ENCODE peak calls at places on chromosomes 7 and 10, in seven cellular contexts. Z is GM23248, I is OCI-LY7, T is astrocyte, W is IMR-90, G is hepatocyte, N is fibroblast of lung. B is an unnamed sample. For H4K20me1, the result is how much of the 10 kb centered on the place peaks cover.

GRCh38 chr7:76023002-76023401 is 24.8 kb downstream of the STYXL1 start:
- DNase-seq in Z (no peak), I (no peak), T (no peak), W (no peak), G (no peak), N (no peak), B (no peak)

GRCh38 chr7:129498021-129498420 is 4.3 kb upstream of the SMKR1 start:
- DNase-seq in Z (no peak), I (no peak), T (no peak), W (no peak), G (no peak), N (no peak), B (no peak)

GRCh38 chr10:132630666-132631347 is 93.2 kb downstream of the INPP5A start:
- DNase-seq in Z (peak), I (no peak), T (no peak), W (no peak), G (no peak), N (no peak), B (no peak)

GRCh38 chr10:49539320-49539885 is 482 bp upstream of the ERCC6 start:
- DNase-seq in Z (peak), I (peak), T (peak), W (peak), G (peak), N (peak), B (peak)

GRCh38 chr10:7982733-7983132 is 71.8 kb upstream of the GATA3 start:
- DNase-seq in Z (no peak), I (no peak), T (no peak), W (no peak), G (no peak), N (no peak), B (no peak)

GRCh38 chr10:22183771-22184466 is 33.9 kb downstream of the EBLN1 start:
- DNase-seq in Z (peak), I (no peak), T (no peak), W (peak), G (peak), N (no peak), B (no peak)

GRCh38 chr7:150851497-150852370 is 583 bp upstream of the AOC1 start:
- DNase-seq in Z (no peak), I (no peak), T (no peak), W (no peak), G (no peak), N (no peak), B (no peak)

GRCh38 chr10:34089294-34089693 is 725.8 kb downstream of the PARD3 start:
- DNase-seq in Z (no peak), I (no peak), T (no peak), W (no peak), G (no peak), N (no peak), B (no peak)

GRCh38 chr10:11280187-11280932 is 262.7 kb downstream of the CELF2 start:
- DNase-seq in Z (no peak), I (no peak), T (no peak), W (no peak), G (no peak), N (no peak), B (no peak)

GRCh38 chr10:68333058-68333395 is 299 bp upstream of the PBLD start:
- DNase-seq in Z (peak), I (no peak), T (peak), W (peak), G (no peak), N (peak), B (no peak)

GRCh38 chr10:76230866-76231257 is 799.4 kb downstream of the LRMDA start:
- DNase-seq in Z (no peak), I (no peak), T (no peak), W (no peak), G (no peak), N (no peak), B (no peak)

GRCh38 chr10:108166401-108166800 is 1001.9 kb upstream of the SORCS1 start:
- DNase-seq in Z (peak), I (no peak), T (no peak), W (no peak), G (no peak), N (no peak), B (no peak)

GRCh38 chr10:67609996-67610793 is 85.8 kb downstream of the CTNNA3 start:
- DNase-seq in Z (peak), I (no peak), T (peak), W (peak), G (no peak), N (peak), B (no peak)

GRCh38 chr7:117269895-117270294 is 53.0 kb downstream of the WNT2 start:
- DNase-seq in Z (peak), I (no peak), T (peak), W (peak), G (no peak), N (peak), B (no peak)

GRCh38 chr7:152871678-152872060 is 112.1 kb downstream of the ACTR3B start:
- DNase-seq in Z (no peak), I (no peak), T (no peak), W (no peak), G (no peak), N (no peak), B (no peak)

GRCh38 chr10:28669227-28670173 is 7.8 kb upstream of the BAMBI start:
- DNase-seq in Z (no peak), I (no peak), T (no peak), W (no peak), G (no peak), N (no peak), B (no peak)

GRCh38 chr10:71752391-71753090 is 20.8 kb downstream of the VSIR start:
- DNase-seq in Z (no peak), I (peak), T (no peak), W (peak), G (no peak), N (no peak), B (no peak)

GRCh38 chr7:55071411-55072188 is 52.8 kb downstream of the EGFR start:
- DNase-seq in Z (peak), I (no peak), T (peak), W (no peak), G (no peak), N (peak), B (no peak)

GRCh38 chr7:137684316-137684715 is 162.5 kb downstream of the DGKI start:
- DNase-seq in Z (no peak), I (no peak), T (no peak), W (no peak), G (no peak), N (no peak), B (no peak)

GRCh38 chr7:131687296-131687695 is 130.9 kb upstream of the PODXL start:
- DNase-seq in Z (no peak), I (no peak), T (no peak), W (no peak), G (no peak), N (no peak), B (no peak)

GRCh38 chr7:94276797-94277196 is 117.9 kb upstream of the COL1A2 start:
- DNase-seq in Z (peak), I (peak), T (no peak), W (peak), G (no peak), N (peak), B (peak)

DNA sequence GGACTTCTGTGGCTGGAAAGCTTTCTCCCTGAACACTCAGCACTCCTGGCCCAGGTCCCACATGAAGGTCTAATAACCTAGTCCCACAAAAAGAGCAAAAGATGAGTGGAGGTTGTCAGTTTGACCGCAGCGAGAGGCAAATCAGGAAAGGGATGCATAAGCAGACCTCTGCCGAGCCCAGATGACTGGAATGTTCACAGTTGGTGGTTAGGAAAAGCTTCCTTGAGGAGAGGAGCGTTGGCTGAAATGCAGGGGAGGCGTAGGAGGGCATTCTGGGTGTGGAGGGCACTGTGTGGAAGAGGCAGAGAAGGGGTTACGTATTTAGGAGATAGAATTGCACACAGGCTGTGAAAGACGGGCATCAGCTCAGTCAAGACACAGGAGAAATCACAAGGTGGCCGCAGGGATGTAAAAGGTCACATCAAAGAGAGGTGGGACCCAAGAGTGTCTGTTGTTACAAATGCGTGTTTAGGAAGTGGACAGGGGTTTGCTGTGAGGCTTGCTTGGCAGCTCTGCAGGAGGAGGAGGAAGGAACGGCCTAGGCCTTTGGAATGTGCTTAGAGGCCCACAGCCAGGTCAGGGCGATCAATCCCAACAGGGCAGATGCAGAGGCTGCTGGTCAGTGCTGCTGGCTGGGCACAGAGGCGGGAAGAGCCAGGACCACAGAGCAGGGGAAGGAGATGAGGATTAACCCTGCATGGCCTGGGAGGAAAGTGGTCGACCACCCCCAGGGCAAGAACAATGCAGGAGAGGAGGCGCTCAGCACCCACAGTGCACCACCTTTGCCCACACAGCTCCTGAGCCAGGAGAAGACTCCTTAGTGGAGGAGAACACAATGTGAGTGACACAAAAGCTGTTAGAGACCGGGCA is 133.5 kb downstream of the VIPR2 start:
- DNase-seq in Z (no peak), I (no peak), T (no peak), W (no peak), G (no peak), N (no peak), B (no peak)
- H4K20me1 ChIP-seq in Z (under half), I (under half), T (under half), W (under half), G (under half), N (under half), B (under half)

GRCh38 chr7:95874541-95875265 is 102.3 kb downstream of the DYNC1I1 start:
- DNase-seq in Z (no peak), I (no peak), T (no peak), W (no peak), G (no peak), N (no peak), B (no peak)

GRCh38 chr7:95875519-95875918 is 103.2 kb downstream of the DYNC1I1 start:
- DNase-seq in Z (no peak), I (no peak), T (no peak), W (no peak), G (no peak), N (no peak), B (no peak)

GRCh38 chr7:95874129-95874528 is 101.8 kb downstream of the DYNC1I1 start:
- DNase-seq in Z (no peak), I (no peak), T (no peak), W (no peak), G (no peak), N (no peak), B (no peak)

GRCh38 chr7:95871078-95871848 is 98.9 kb downstream of the DYNC1I1 start:
- DNase-seq in Z (peak), I (peak), T (peak), W (peak), G (peak), N (peak), B (peak)

GRCh38 chr7:95871896-95872295 is 99.5 kb downstream of the DYNC1I1 start:
- DNase-seq in Z (no peak), I (no peak), T (no peak), W (no peak), G (no peak), N (no peak), B (no peak)
- H2AFZ ChIP-seq in Z (no peak), I (no peak), T (no peak), W (no peak), G (no peak), N (no peak), B (no peak)

GRCh38 chr10:26468691-26469090 is 30.6 kb downstream of the APBB1IP start:
- DNase-seq in Z (peak), I (peak), T (no peak), W (no peak), G (no peak), N (no peak), B (no peak)

GRCh38 chr10:26475448-26475847 is 37.3 kb downstream of the APBB1IP start:
- DNase-seq in Z (no peak), I (no peak), T (no peak), W (no peak), G (no peak), N (no peak), B (no peak)

GRCh38 chr10:26472440-26472778 is 34.3 kb downstream of the APBB1IP start:
- DNase-seq in Z (no peak), I (no peak), T (no peak), W (no peak), G (no peak), N (no peak), B (no peak)

GRCh38 chr10:26478061-26478460 is 39.9 kb downstream of the APBB1IP start:
- DNase-seq in Z (no peak), I (peak), T (no peak), W (no peak), G (no peak), N (no peak), B (peak)

GRCh38 chr10:26474062-26474461 is 35.9 kb downstream of the APBB1IP start:
- DNase-seq in Z (peak), I (no peak), T (peak), W (no peak), G (no peak), N (peak), B (no peak)
- H4K20me1 ChIP-seq in Z (under half), I (under half), T (under half), W (under half), G (under half), N (under half), B (under half)

DNA sequence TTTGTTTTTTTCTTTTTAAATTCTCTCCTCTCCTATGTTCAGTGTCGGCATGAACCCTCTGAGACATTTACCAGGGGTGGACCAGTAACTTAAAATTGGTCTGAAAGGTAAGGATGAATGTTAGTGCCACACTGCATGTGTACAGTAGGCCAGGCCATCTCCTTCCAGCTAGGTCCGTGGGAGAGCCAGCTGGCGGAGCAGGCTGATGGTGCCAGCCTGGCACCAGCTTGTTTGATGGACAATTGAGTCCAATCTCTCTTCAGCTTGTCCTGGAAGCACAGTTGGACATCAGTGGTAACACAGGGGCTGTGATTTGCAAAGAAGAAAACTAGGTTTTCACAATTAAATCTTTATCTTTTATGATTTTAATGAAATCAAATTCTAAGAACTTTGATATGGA is 136.5 kb downstream of the CNNM2 start:
- DNase-seq in Z (no peak), I (no peak), T (no peak), W (no peak), G (no peak), N (no peak), B (no peak)
- H2AFZ ChIP-seq in Z (no peak), I (no peak), T (no peak), W (peak), G (no peak), N (no peak), B (no peak)

GRCh38 chr7:24914465-24914859 is 65.5 kb downstream of the OSBPL3 start:
- DNase-seq in Z (no peak), I (no peak), T (no peak), W (no peak), G (no peak), N (no peak), B (no peak)

GRCh38 chr7:24912874-24913514 is 67.0 kb downstream of the OSBPL3 start:
- DNase-seq in Z (no peak), I (no peak), T (no peak), W (no peak), G (no peak), N (no peak), B (no peak)

GRCh38 chr7:24916463-24917040 is 63.4 kb downstream of the OSBPL3 start:
- DNase-seq in Z (no peak), I (no peak), T (peak), W (no peak), G (no peak), N (peak), B (no peak)

GRCh38 chr7:24912424-24912823 is 67.6 kb downstream of the OSBPL3 start:
- DNase-seq in Z (no peak), I (no peak), T (no peak), W (no peak), G (no peak), N (no peak), B (peak)

DNA sequence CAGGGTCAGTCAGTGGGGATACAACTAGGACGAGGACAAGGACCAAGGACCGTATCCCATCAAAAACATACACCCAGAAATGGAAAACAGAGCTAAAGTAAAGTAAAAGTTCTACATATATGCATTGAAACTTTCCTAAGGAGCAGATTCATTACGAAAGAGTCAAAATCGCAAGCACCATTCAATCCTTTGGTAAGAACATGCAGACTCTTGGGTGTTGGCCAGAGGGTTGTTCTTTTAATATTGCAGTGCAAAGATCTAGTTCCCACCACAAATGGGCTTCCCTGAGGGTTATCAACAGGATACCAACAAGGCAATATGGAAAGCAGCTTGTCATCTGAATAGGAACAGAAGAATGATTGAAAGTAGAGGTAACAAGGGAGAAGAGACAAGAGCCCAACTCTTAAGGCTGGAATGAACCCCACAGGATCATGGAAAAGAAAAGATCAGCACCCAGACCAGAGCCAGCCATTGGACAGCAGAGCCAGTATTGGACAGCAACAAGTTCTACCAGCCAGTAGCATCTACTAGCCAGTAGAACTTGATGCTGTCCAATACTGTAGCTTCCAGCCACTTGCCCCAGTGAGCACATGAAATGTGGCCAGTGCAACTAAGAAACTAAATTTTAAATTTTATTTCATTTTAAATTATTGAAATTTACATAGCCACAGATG is 66.0 kb downstream of the OSBPL3 start:
- DNase-seq in Z (no peak), I (no peak), T (no peak), W (no peak), G (no peak), N (no peak), B (no peak)
- H4K20me1 ChIP-seq in Z (under half), I (under half), T (under half), W (under half), G (under half), N (under half), B (under half)

DNA sequence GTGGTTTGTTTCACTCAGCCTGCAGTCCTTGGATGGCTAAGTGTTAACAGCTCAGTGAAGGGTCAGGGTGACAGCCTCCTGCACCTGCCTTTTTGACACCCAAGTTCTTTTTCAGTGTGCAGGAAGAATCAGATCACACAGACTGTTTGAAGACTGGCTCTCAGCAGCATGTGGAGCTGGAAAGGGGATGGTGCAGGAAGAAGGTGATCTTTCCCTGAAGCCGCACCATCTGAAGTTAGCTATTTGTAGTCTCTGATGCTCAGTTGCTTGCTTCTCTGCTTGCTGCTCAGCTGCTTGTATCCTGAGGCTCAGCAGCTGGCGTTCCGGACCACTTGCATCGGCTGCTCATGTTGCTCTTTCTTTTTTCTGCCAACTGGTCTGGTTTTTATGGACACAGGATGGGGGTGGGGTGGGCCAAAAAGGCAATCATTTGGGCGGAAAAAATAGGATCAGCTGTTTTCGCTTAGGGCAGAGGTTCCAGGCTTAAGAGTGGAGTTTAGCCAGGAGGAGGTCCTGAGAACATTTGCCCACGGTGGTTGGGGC is 15.9 kb upstream of the DNMBP start:
- DNase-seq in Z (peak), I (no peak), T (no peak), W (no peak), G (no peak), N (no peak), B (no peak)
- H2AFZ ChIP-seq in Z (peak), I (peak), T (no peak), W (no peak), G (no peak), N (no peak), B (peak)

GRCh38 chr10:46014683-46015405 is 15.6 kb downstream of the NCOA4 start:
- DNase-seq in Z (no peak), I (no peak), T (peak), W (peak), G (no peak), N (peak), B (no peak)
- H4K20me1 ChIP-seq in Z (under half), I (under half), T (half or more), W (under half), G (half or more), N (under half), B (under half)

GRCh38 chr10:43595739-43596298 is 10.4 kb upstream of the ZNF485 start:
- DNase-seq in Z (peak), I (no peak), T (no peak), W (no peak), G (no peak), N (no peak), B (peak)
- H2AFZ ChIP-seq in Z (peak), I (peak), T (peak), W (peak), G (no peak), N (peak), B (peak)